ENCODE peak calls at places on chromosome 7, in ten cellular contexts. X, A, N, H, E, T, J, U, O and V are unnamed samples.

GRCh38 chr7:57203161-57203791 is 71.0 kb upstream of the ZNF479 start:
- DNase-seq in X (no peak), A (no peak), N (no peak), H (no peak), E (no peak), T (no peak), J (peak), U (no peak), O (no peak), V (no peak)

GRCh38 chr7:110358028-110358427 is 732.9 kb upstream of the LRRN3 start:
- DNase-seq in X (no peak), A (no peak), N (no peak), H (no peak), E (no peak), T (no peak), J (no peak), U (no peak), O (no peak), V (no peak)

GRCh38 chr7:48389977-48390376 is 218.7 kb downstream of the ABCA13 start:
- DNase-seq in X (no peak), A (no peak), N (no peak), H (no peak), E (no peak), T (no peak), J (no peak), U (no peak), O (peak), V (no peak)

GRCh38 chr7:36711256-36711655 is 13.0 kb downstream of the AOAH start:
- DNase-seq in X (no peak), A (no peak), N (no peak), H (no peak), E (no peak), T (no peak), J (no peak), U (no peak), O (no peak), V (no peak)

GRCh38 chr7:90966346-90966745 is 297.9 kb upstream of the FZD1 start:
- DNase-seq in X (no peak), A (no peak), N (no peak), H (no peak), E (no peak), T (no peak), J (no peak), U (no peak), O (no peak), V (no peak)

GRCh38 chr7:124881981-124882380 is 47.6 kb downstream of the POT1 start:
- DNase-seq in X (no peak), A (no peak), N (no peak), H (no peak), E (no peak), T (no peak), J (no peak), U (no peak), O (no peak), V (no peak)

GRCh38 chr7:40979296-40979695 is 723.6 kb downstream of the INHBA start:
- DNase-seq in X (no peak), A (no peak), N (no peak), H (no peak), E (no peak), T (no peak), J (no peak), U (no peak), O (no peak), V (no peak)

GRCh38 chr7:159022238-159022993 is 122.3 kb downstream of the VIPR2 start:
- DNase-seq in X (no peak), A (peak), N (no peak), H (no peak), E (no peak), T (no peak), J (no peak), U (no peak), O (no peak), V (no peak)

GRCh38 chr7:8442814-8443304 is 9.4 kb downstream of the NXPH1 start:
- DNase-seq in X (no peak), A (no peak), N (peak), H (no peak), E (no peak), T (no peak), J (peak), U (no peak), O (no peak), V (no peak)

GRCh38 chr7:98479318-98479717 is 78.4 kb upstream of the BAIAP2L1 start:
- DNase-seq in X (no peak), A (no peak), N (no peak), H (no peak), E (no peak), T (no peak), J (no peak), U (no peak), O (no peak), V (no peak)

GRCh38 chr7:124898523-124898922 is 31.1 kb downstream of the POT1 start:
- DNase-seq in X (no peak), A (no peak), N (no peak), H (no peak), E (no peak), T (no peak), J (no peak), U (no peak), O (no peak), V (no peak)

GRCh38 chr7:71563276-71563675 is 431.3 kb downstream of the GALNT17 start:
- DNase-seq in X (no peak), A (no peak), N (no peak), H (no peak), E (no peak), T (no peak), J (no peak), U (no peak), O (no peak), V (no peak)

GRCh38 chr7:126495001-126495400 is 757.7 kb downstream of the GRM8 start:
- DNase-seq in X (no peak), A (no peak), N (peak), H (no peak), E (no peak), T (no peak), J (no peak), U (no peak), O (no peak), V (no peak)

GRCh38 chr7:33452805-33453502 is 323.6 kb downstream of the BBS9 start:
- DNase-seq in X (no peak), A (no peak), N (no peak), H (no peak), E (no peak), T (no peak), J (no peak), U (no peak), O (no peak), V (no peak)

GRCh38 chr7:31006864-31007263 is 43.1 kb downstream of the GHRHR start:
- DNase-seq in X (no peak), A (peak), N (no peak), H (no peak), E (no peak), T (no peak), J (no peak), U (no peak), O (no peak), V (no peak)

GRCh38 chr7:119905495-119905894 is 367.5 kb upstream of the KCND2 start:
- DNase-seq in X (no peak), A (no peak), N (no peak), H (no peak), E (no peak), T (no peak), J (no peak), U (no peak), O (no peak), V (no peak)

GRCh38 chr7:130426541-130426940 is 14.3 kb downstream of the CEP41 start:
- DNase-seq in X (no peak), A (no peak), N (no peak), H (no peak), E (no peak), T (no peak), J (no peak), U (no peak), O (no peak), V (no peak)

GRCh38 chr7:24819916-24820689 is 62.8 kb upstream of the GSDME start:
- DNase-seq in X (peak), A (peak), N (peak), H (peak), E (peak), T (peak), J (peak), U (peak), O (peak), V (peak)

GRCh38 chr7:25894002-25894901 is 257.7 kb upstream of the NFE2L3 start:
- DNase-seq in X (no peak), A (no peak), N (no peak), H (no peak), E (no peak), T (peak), J (peak), U (peak), O (no peak), V (peak)
- TF ChIP-seq POLR2A in X (no peak), A (no peak), N (no peak), H (no peak), E (no peak), T (no peak), J (no peak), U (no peak), O (no peak), V (no peak)

GRCh38 chr7:100095704-100096103 is 5.5 kb downstream of the MCM7 start:
- DNase-seq in X (no peak), A (no peak), N (no peak), H (no peak), E (no peak), T (no peak), J (no peak), U (no peak), O (no peak), V (no peak)
- TF ChIP-seq POLR2A in X (no peak), A (no peak), N (no peak), H (no peak), E (no peak), T (no peak), J (no peak), U (no peak), O (no peak), V (no peak)

GRCh38 chr7:1715671-1716074 is 45.6 kb downstream of the ELFN1 start:
- DNase-seq in X (no peak), A (no peak), N (no peak), H (no peak), E (no peak), T (no peak), J (no peak), U (no peak), O (no peak), V (no peak)
- TF ChIP-seq POLR2A in X (no peak), A (no peak), N (no peak), H (no peak), E (no peak), T (no peak), J (no peak), U (no peak), O (no peak), V (no peak)

GRCh38 chr7:151115836-151116418 is 29.7 kb downstream of the AGAP3 start:
- DNase-seq in X (no peak), A (no peak), N (no peak), H (no peak), E (peak), T (no peak), J (peak), U (peak), O (no peak), V (no peak)
- TF ChIP-seq POLR2A in X (no peak), A (no peak), N (no peak), H (no peak), E (no peak), T (no peak), J (no peak), U (no peak), O (no peak), V (no peak)

GRCh38 chr7:143259765-143260164 is 3.5 kb upstream of the GSTK1 start:
- DNase-seq in X (no peak), A (no peak), N (no peak), H (no peak), E (no peak), T (no peak), J (no peak), U (no peak), O (no peak), V (no peak)

GRCh38 chr7:143261901-143262300 is 1.3 kb upstream of the GSTK1 start:
- DNase-seq in X (no peak), A (no peak), N (no peak), H (no peak), E (no peak), T (no peak), J (no peak), U (no peak), O (no peak), V (no peak)

GRCh38 chr7:143258830-143259229 is 4.4 kb upstream of the GSTK1 start:
- DNase-seq in X (no peak), A (no peak), N (no peak), H (no peak), E (no peak), T (no peak), J (no peak), U (no peak), O (no peak), V (no peak)

GRCh38 chr7:143265017-143265693 is 1.9 kb downstream of the GSTK1 start:
- DNase-seq in X (no peak), A (no peak), N (peak), H (no peak), E (no peak), T (no peak), J (no peak), U (no peak), O (no peak), V (no peak)

GRCh38 chr7:143263266-143264195 is at the start of gene GSTK1:
- DNase-seq in X (peak), A (peak), N (peak), H (peak), E (peak), T (peak), J (peak), U (peak), O (peak), V (peak)
- TF ChIP-seq POLR2A in X (peak), A (peak), N (peak), H (no peak), E (no peak), T (peak), J (peak), U (peak), O (peak), V (peak)

GRCh38 chr7:148884299-148885022 is 370 bp upstream of the EZH2 start:
- DNase-seq in X (peak), A (peak), N (peak), H (peak), E (peak), T (peak), J (peak), U (peak), O (peak), V (peak)

GRCh38 chr7:148882668-148883232 is 1.3 kb downstream of the EZH2 start:
- DNase-seq in X (no peak), A (no peak), N (no peak), H (no peak), E (no peak), T (no peak), J (no peak), U (no peak), O (no peak), V (no peak)

GRCh38 chr7:148882192-148882591 is 1.9 kb downstream of the EZH2 start:
- DNase-seq in X (no peak), A (no peak), N (no peak), H (no peak), E (no peak), T (no peak), J (no peak), U (no peak), O (no peak), V (no peak)

GRCh38 chr7:148883233-148884048 is 650 bp downstream of the EZH2 start:
- DNase-seq in X (peak), A (peak), N (peak), H (peak), E (peak), T (no peak), J (peak), U (peak), O (peak), V (peak)

GRCh38 chr7:148884049-148884298 is at the start of gene EZH2:
- DNase-seq in X (no peak), A (no peak), N (no peak), H (no peak), E (no peak), T (no peak), J (no peak), U (peak), O (no peak), V (no peak)
- TF ChIP-seq POLR2A in X (peak), A (no peak), N (no peak), H (no peak), E (no peak), T (peak), J (no peak), U (no peak), O (no peak), V (no peak)

GRCh38 chr7:100604078-100604975 is 2.2 kb downstream of the PCOLCE start:
- DNase-seq in X (peak), A (peak), N (peak), H (peak), E (peak), T (peak), J (peak), U (peak), O (peak), V (peak)
- TF ChIP-seq POLR2A in X (peak), A (no peak), N (peak), H (peak), E (no peak), T (peak), J (no peak), U (peak), O (peak), V (no peak)

GRCh38 chr7:101099969-101100781 is 14.9 kb downstream of the TRIM56 start:
- DNase-seq in X (peak), A (peak), N (peak), H (peak), E (peak), T (peak), J (peak), U (peak), O (peak), V (no peak)
- TF ChIP-seq POLR2A in X (peak), A (no peak), N (peak), H (no peak), E (no peak), T (peak), J (no peak), U (no peak), O (no peak), V (no peak)

GRCh38 chr7:117997862-117998825 is 124.9 kb upstream of the CTTNBP2 start:
- DNase-seq in X (no peak), A (no peak), N (no peak), H (no peak), E (no peak), T (no peak), J (no peak), U (no peak), O (no peak), V (no peak)
- TF ChIP-seq POLR2A in X (no peak), A (no peak), N (no peak), H (no peak), E (no peak), T (no peak), J (no peak), U (no peak), O (no peak), V (no peak)

DNA sequence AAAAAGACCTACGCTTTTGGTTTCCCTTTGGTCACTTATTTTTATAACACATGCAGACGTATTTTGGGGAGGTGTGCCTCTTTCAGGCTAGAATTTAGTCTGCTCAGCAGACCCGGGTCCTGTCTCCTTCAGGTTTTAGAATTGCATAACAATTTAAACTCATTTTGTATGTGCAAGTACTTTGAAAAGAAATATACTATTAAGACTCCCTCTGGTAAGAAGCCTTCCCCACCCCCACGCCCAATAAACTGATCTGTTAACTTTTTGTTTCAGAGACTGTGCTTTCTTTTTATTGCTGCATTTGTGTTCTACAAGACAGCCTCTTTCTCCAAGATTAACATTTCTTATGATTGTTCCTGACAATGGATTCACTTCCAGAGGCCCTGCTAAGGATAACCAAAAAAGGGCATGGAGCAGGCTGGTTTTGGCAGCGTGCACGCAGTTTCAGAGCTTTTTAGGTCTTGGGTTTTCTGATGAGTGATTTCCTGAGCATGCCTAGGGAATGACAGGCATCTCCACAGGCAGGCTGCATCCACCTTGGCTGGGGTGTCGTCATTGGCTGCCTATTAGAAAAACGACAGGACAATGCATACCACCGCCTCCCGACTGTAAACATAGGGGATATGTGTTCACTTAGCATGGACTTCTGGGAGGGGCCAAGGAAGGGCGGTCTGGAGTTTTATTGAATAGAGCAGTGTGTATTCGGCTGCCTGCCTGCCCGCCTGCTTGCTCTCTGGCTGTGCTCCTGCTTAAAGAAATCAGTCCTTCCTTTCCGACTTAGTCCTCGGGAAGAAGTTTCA is at the start of gene CALD1:
- DNase-seq in X (peak), A (peak), N (peak), H (peak), E (peak), T (peak), J (peak), U (peak), O (peak), V (no peak)
- TF ChIP-seq POLR2A in X (no peak), A (peak), N (peak), H (peak), E (no peak), T (peak), J (peak), U (peak), O (no peak), V (no peak)